ENCODE peak calls at places on chromosomes 11 and 22, in four cellular contexts. One of them, this sample, is unnamed.

GRCh38 chr11:14764899-14765527 is 121.4 kb downstream of the PDE3B start:
- DNase-seq in H9: no peak
- DNase-seq in AG08396: no peak
- DNase-seq in caudate nucleus: no peak
- DNase-seq in this sample: no peak

GRCh38 chr11:1641096-1641495 is 11.5 kb downstream of the KRTAP5-5 start:
- DNase-seq in H9: no peak
- DNase-seq in AG08396: no peak
- DNase-seq in caudate nucleus: no peak
- DNase-seq in this sample: peak

GRCh38 chr11:43504316-43504950 is 145.7 kb downstream of the TTC17 start:
- DNase-seq in H9: peak
- DNase-seq in AG08396: no peak
- DNase-seq in caudate nucleus: no peak
- DNase-seq in this sample: no peak

GRCh38 chr11:13462311-13462927 is 603 bp downstream of the BTBD10 start:
- DNase-seq in H9: peak
- DNase-seq in AG08396: peak
- DNase-seq in caudate nucleus: peak
- DNase-seq in this sample: no peak

GRCh38 chr11:8229299-8230177 is 34.1 kb downstream of the LMO1 start:
- DNase-seq in H9: no peak
- DNase-seq in AG08396: no peak
- DNase-seq in caudate nucleus: no peak
- DNase-seq in this sample: no peak

GRCh38 chr11:112612283-112612849 is 348.9 kb upstream of the NCAM1 start:
- DNase-seq in H9: peak
- DNase-seq in AG08396: no peak
- DNase-seq in caudate nucleus: peak
- DNase-seq in this sample: no peak

GRCh38 chr11:43212279-43212678 is 99.5 kb upstream of the API5 start:
- DNase-seq in H9: peak
- DNase-seq in AG08396: no peak
- DNase-seq in caudate nucleus: no peak
- DNase-seq in this sample: no peak

GRCh38 chr22:36730176-36730858 is 26.8 kb upstream of the CACNG2 start:
- DNase-seq in H9: peak
- DNase-seq in AG08396: no peak
- DNase-seq in caudate nucleus: no peak
- DNase-seq in this sample: no peak

GRCh38 chr11:61007971-61008896 is 36.8 kb downstream of the CD6 start:
- DNase-seq in H9: peak
- DNase-seq in AG08396: no peak
- DNase-seq in caudate nucleus: no peak
- DNase-seq in this sample: peak

GRCh38 chr11:103633037-103633788 is 403.2 kb upstream of the DDI1 start:
- DNase-seq in H9: no peak
- DNase-seq in AG08396: peak
- DNase-seq in caudate nucleus: no peak
- DNase-seq in this sample: no peak

GRCh38 chr11:64619196-64619595 is 28.2 kb downstream of the SLC22A12 start:
- DNase-seq in H9: no peak
- DNase-seq in AG08396: no peak
- DNase-seq in caudate nucleus: peak
- DNase-seq in this sample: no peak

GRCh38 chr22:45750626-45751025 is 79.0 kb downstream of the ATXN10 start:
- DNase-seq in H9: no peak
- DNase-seq in AG08396: no peak
- DNase-seq in caudate nucleus: no peak
- DNase-seq in this sample: no peak

GRCh38 chr11:57287884-57288283 is 36.9 kb downstream of the TNKS1BP1 start:
- DNase-seq in H9: no peak
- DNase-seq in AG08396: no peak
- DNase-seq in caudate nucleus: no peak
- DNase-seq in this sample: no peak

GRCh38 chr11:133545199-133545709 is 13.0 kb upstream of the OPCML start:
- DNase-seq in H9: peak
- DNase-seq in AG08396: no peak
- DNase-seq in caudate nucleus: no peak
- DNase-seq in this sample: no peak

GRCh38 chr11:67999704-68000103 is 4.2 kb downstream of the UNC93B1 start:
- DNase-seq in H9: no peak
- DNase-seq in AG08396: no peak
- DNase-seq in caudate nucleus: no peak
- DNase-seq in this sample: peak

GRCh38 chr11:86446163-86446923 is 71.7 kb downstream of the CCDC81 start:
- DNase-seq in H9: no peak
- DNase-seq in AG08396: no peak
- DNase-seq in caudate nucleus: no peak
- DNase-seq in this sample: no peak

GRCh38 chr11:10379433-10379832 is 74.6 kb downstream of the ADM start:
- DNase-seq in H9: no peak
- DNase-seq in AG08396: peak
- DNase-seq in caudate nucleus: no peak
- DNase-seq in this sample: no peak

GRCh38 chr11:86740628-86741488 is 59.5 kb upstream of the PRSS23 start:
- DNase-seq in H9: peak
- DNase-seq in AG08396: peak
- DNase-seq in caudate nucleus: peak
- DNase-seq in this sample: no peak

GRCh38 chr11:69001301-69002081 is 11.6 kb downstream of the MRGPRF start:
- DNase-seq in H9: peak
- DNase-seq in AG08396: no peak
- DNase-seq in caudate nucleus: no peak
- DNase-seq in this sample: peak

GRCh38 chr22:21041937-21042336 is 3.8 kb upstream of the LRRC74B start:
- DNase-seq in H9: no peak
- DNase-seq in AG08396: no peak
- DNase-seq in caudate nucleus: no peak
- DNase-seq in this sample: no peak

GRCh38 chr11:8224161-8224591 is 39.5 kb downstream of the LMO1 start:
- DNase-seq in H9: no peak
- DNase-seq in AG08396: no peak
- DNase-seq in caudate nucleus: no peak
- DNase-seq in this sample: no peak

GRCh38 chr22:28906312-28906711 is 22.9 kb downstream of the ZNRF3 start:
- DNase-seq in H9: no peak
- DNase-seq in AG08396: no peak
- DNase-seq in caudate nucleus: no peak
- DNase-seq in this sample: no peak

GRCh38 chr11:34647131-34647530 is 26.2 kb downstream of the EHF start:
- DNase-seq in H9: no peak
- DNase-seq in AG08396: no peak
- DNase-seq in caudate nucleus: no peak
- DNase-seq in this sample: no peak

GRCh38 chr11:122235615-122236014 is 119.6 kb upstream of the BLID start:
- DNase-seq in H9: no peak
- DNase-seq in AG08396: peak
- DNase-seq in caudate nucleus: no peak
- DNase-seq in this sample: no peak

GRCh38 chr11:70353900-70354568 is 44.3 kb upstream of the CTTN start:
- DNase-seq in H9: no peak
- DNase-seq in AG08396: no peak
- DNase-seq in caudate nucleus: no peak
- DNase-seq in this sample: no peak

GRCh38 chr11:114314096-114314495 is 17.9 kb downstream of the NNMT start:
- DNase-seq in H9: no peak
- DNase-seq in AG08396: no peak
- DNase-seq in caudate nucleus: no peak
- DNase-seq in this sample: no peak

GRCh38 chr22:27474711-27475547 is 326.6 kb downstream of the MN1 start:
- DNase-seq in H9: peak
- DNase-seq in AG08396: peak
- DNase-seq in caudate nucleus: peak
- DNase-seq in this sample: no peak

GRCh38 chr11:47572715-47573255 is 6.0 kb downstream of the KBTBD4 start:
- DNase-seq in H9: no peak
- DNase-seq in AG08396: no peak
- DNase-seq in caudate nucleus: no peak
- DNase-seq in this sample: no peak

GRCh38 chr11:6667733-6668374 is 12.2 kb upstream of the DCHS1 start:
- DNase-seq in H9: no peak
- DNase-seq in AG08396: no peak
- DNase-seq in caudate nucleus: no peak
- DNase-seq in this sample: no peak